ENCODE peak calls at places on chromosome X, in four cellular contexts. O is MM.1S; J is fibroblast of lung; D is CD8-positive, alpha-beta T cell. S is an unnamed sample.

GRCh38 chrX:120692319-120692718 is 62.5 kb upstream of the C1GALT1C1 start:
- DNase-seq in O (no peak), J (no peak), D (no peak), S (no peak)

GRCh38 chrX:38929966-38930421 is 128.7 kb downstream of the MID1IP1 start:
- DNase-seq in O (peak), J (peak), D (no peak), S (no peak)

GRCh38 chrX:4710618-4711433 is 997.4 kb upstream of the PRKX start:
- DNase-seq in O (no peak), J (no peak), D (no peak), S (no peak)

GRCh38 chrX:121562616-121563015 is 515.2 kb downstream of the GLUD2 start:
- DNase-seq in O (peak), J (no peak), D (no peak), S (no peak)

GRCh38 chrX:119266364-119266995 is 30.4 kb downstream of the PGRMC1 start:
- DNase-seq in O (peak), J (peak), D (peak), S (no peak)

GRCh38 chrX:110396777-110397176 is 38.1 kb downstream of the RTL9 start:
- DNase-seq in O (no peak), J (no peak), D (no peak), S (no peak)

GRCh38 chrX:139222511-139223200 is 307.9 kb upstream of the F9 start:
- DNase-seq in O (no peak), J (no peak), D (no peak), S (no peak)

GRCh38 chrX:115535844-115536243 is 25.1 kb upstream of the PLS3 start:
- DNase-seq in O (no peak), J (no peak), D (no peak), S (no peak)

GRCh38 chrX:15546745-15547144 is 46.1 kb downstream of the BMX start:
- DNase-seq in O (no peak), J (no peak), D (no peak), S (no peak)

GRCh38 chrX:99371976-99372595 is 1038.0 kb downstream of the PCDH19 start:
- DNase-seq in O (no peak), J (no peak), D (no peak), S (no peak)

GRCh38 chrX:9356846-9357245 is 108.0 kb upstream of the TBL1X start:
- DNase-seq in O (no peak), J (no peak), D (no peak), S (no peak)

GRCh38 chrX:153766098-153766817 is 2.2 kb downstream of the PLXNB3 start:
- DNase-seq in O (no peak), J (peak), D (peak), S (peak)

GRCh38 chrX:15564981-15565579 is 35.7 kb downstream of the ACE2 start:
- DNase-seq in O (peak), J (peak), D (no peak), S (no peak)

GRCh38 chrX:114999906-115000305 is 17.5 kb downstream of the IL13RA2 start:
- DNase-seq in O (no peak), J (no peak), D (no peak), S (no peak)

GRCh38 chrX:109187473-109188168 is 294.3 kb downstream of the GUCY2F start:
- DNase-seq in O (no peak), J (no peak), D (no peak), S (no peak)

GRCh38 chrX:118823263-118824172 is at the start of gene ZCCHC12:
- DNase-seq in O (peak), J (peak), D (no peak), S (peak)

GRCh38 chrX:103846395-103846794 is 14.3 kb upstream of the RAB9B start:
- DNase-seq in O (no peak), J (no peak), D (no peak), S (no peak)

GRCh38 chrX:103678199-103678993 is 8.1 kb downstream of the MORF4L2 start:
- DNase-seq in O (no peak), J (peak), D (no peak), S (no peak)

GRCh38 chrX:56733459-56734046 is 4.5 kb downstream of the NBDY start:
- DNase-seq in O (peak), J (peak), D (peak), S (no peak)

GRCh38 chrX:75045369-75045768 is 110.7 kb downstream of the ABCB7 start:
- DNase-seq in O (no peak), J (no peak), D (no peak), S (no peak)

GRCh38 chrX:1182211-1182610 is 30.2 kb downstream of the CRLF2 start:
- DNase-seq in O (no peak), J (no peak), D (no peak), S (no peak)

GRCh38 chrX:110851780-110852179 is 56.2 kb upstream of the CHRDL1 start:
- DNase-seq in O (peak), J (peak), D (no peak), S (no peak)

GRCh38 chrX:58025979-58026378 is 115.7 kb upstream of the ZXDA start:
- DNase-seq in O (peak), J (peak), D (peak), S (no peak)

GRCh38 chrX:37314526-37314925 is 34.6 kb upstream of the PRRG1 start:
- DNase-seq in O (no peak), J (peak), D (no peak), S (no peak)

GRCh38 chrX:80334583-80334982 is 85.7 kb upstream of the TENT5D start:
- DNase-seq in O (no peak), J (no peak), D (no peak), S (no peak)

GRCh38 chrX:22383988-22384387 is 111.3 kb downstream of the CBLL2 start:
- DNase-seq in O (no peak), J (no peak), D (no peak), S (no peak)

GRCh38 chrX:104105863-104106262 is 6.5 kb upstream of the ZCCHC18 start:
- DNase-seq in O (no peak), J (no peak), D (no peak), S (no peak)

GRCh38 chrX:100642296-100642695 is 1.7 kb upstream of the SRPX2 start:
- DNase-seq in O (no peak), J (no peak), D (no peak), S (no peak)

GRCh38 chrX:96843566-96843965 is 40.1 kb upstream of the RPA4 start:
- DNase-seq in O (no peak), J (no peak), D (no peak), S (no peak)

GRCh38 chrX:128769511-128769910 is 717.3 kb upstream of the ACTRT1 start:
- DNase-seq in O (no peak), J (no peak), D (no peak), S (no peak)

GRCh38 chrX:101357166-101357795 is 8.7 kb upstream of the TIMM8A start:
- DNase-seq in O (peak), J (peak), D (no peak), S (no peak)

GRCh38 chrX:42119076-42119475 is 195.7 kb upstream of the CASK start:
- DNase-seq in O (no peak), J (peak), D (no peak), S (no peak)

GRCh38 chrX:155888139-155888538 is 7.0 kb downstream of the VAMP7 start:
- DNase-seq in O (no peak), J (peak), D (no peak), S (no peak)

DNA sequence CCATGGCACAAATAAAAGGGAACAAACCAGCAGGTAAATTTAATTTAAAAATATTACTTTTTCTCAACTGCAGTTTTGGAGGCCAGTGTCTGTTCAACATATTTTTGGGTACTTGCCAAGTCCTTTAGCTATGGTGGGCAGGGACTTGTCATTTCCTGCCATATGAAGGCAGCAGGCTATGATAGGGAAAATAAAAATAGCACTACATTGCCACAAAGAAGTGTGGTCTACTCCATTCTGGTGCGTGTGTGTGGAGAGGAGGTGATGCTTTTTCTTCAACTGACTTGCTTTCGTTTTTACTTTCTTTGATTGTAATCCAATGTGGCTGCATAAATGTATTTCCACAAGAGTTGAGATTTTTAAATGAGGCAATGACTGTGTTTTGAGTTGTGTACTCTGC is 17.2 kb downstream of the GPR174 start:
- DNase-seq in O (peak), J (no peak), D (peak), S (no peak)
- H3K27ac ChIP-seq in O (peak), J (no peak), D (peak), S (no peak)

GRCh38 chrX:12988797-12989196 is 13.9 kb downstream of the TMSB4X start:
- DNase-seq in O (no peak), J (peak), D (no peak), S (no peak)
- H3K27ac ChIP-seq in O (no peak), J (no peak), D (no peak), S (no peak)

GRCh38 chrX:53230116-53230515 is 5.1 kb upstream of the KDM5C start:
- DNase-seq in O (no peak), J (no peak), D (no peak), S (no peak)

GRCh38 chrX:53224860-53225797 is at the start of gene KDM5C:
- DNase-seq in O (peak), J (peak), D (peak), S (peak)

GRCh38 chrX:53223068-53223693 is 1.8 kb downstream of the KDM5C start:
- DNase-seq in O (no peak), J (peak), D (no peak), S (no peak)

GRCh38 chrX:53227224-53227765 is 2.3 kb upstream of the KDM5C start:
- DNase-seq in O (no peak), J (no peak), D (no peak), S (no peak)

DNA sequence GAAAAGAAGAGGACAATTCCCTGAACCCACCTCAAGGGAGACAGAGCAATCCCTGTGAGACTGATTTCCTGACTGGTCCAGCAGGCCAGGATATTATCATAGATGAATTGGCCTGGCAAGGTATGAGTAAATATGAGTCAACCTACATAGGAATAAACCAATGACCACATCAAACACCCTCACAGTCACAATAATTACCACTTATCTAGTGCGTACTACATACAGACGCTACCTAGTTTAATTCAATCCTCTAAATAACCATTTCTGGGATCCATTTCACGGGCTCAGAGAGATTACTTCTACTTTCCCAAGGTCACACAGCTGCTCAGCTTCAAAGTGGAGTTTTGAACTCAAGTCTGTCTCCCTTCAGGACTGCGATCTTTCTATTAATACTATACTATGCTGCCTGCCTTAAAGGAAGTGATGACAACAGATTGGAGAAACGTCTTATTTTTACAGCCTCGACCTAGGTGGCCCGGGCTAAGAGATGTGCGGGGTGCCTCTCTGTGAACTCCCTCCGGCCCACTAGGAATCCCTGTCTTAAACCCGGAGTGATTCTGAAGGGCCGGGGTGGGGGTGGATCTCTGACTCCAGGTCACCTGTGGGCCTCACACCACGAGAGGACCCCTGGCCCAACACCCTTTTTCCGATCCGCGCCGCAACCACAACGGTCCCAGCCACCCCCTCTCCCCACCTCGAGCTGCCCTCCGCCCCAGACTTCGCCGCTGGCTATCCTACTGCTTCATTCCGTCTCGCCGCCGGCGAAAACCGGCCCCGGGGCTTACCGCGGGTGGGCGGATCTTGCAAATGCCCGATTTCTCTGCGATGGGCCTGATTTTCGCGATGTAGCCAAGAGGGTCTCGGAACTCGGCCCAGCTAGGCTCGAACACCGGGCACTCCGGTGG is 800 bp downstream of the KDM5C start:
- DNase-seq in O (no peak), J (peak), D (no peak), S (no peak)
- H3K27ac ChIP-seq in O (peak), J (peak), D (peak), S (peak)

DNA sequence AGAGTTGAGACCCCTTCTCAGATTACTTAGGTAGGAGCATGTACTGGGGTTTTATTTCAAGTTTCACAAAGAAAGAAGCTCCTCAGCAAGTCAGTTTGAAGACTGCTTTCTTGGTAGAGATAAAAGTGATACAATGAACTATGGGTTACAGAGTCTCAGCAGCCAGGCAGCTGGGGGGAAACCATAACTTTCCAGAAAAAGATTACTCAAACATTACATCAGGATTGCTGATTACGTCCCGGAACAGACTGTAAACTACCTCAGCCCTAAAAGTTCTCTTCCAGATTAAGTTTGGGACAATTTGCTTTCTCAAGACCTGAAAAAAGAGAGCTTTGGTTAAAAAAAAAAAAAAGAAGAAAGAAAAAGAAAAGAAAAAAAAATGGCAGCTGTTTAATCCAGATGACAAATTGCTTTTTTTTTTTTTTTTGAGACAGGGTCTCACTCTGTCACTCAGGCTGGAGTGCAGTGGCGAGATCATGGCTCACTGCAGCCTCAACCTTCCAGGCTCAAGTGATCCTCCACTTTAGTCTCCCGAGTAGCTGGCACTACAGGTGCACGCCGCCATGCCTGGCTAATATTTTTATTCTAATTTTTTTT is 16.6 kb downstream of the SAT1 start:
- DNase-seq in O (no peak), J (peak), D (no peak), S (no peak)
- H3K27ac ChIP-seq in O (no peak), J (no peak), D (no peak), S (no peak)

GRCh38 chrX:19747672-19748610 is 139.5 kb downstream of the SH3KBP1 start:
- DNase-seq in O (no peak), J (no peak), D (peak), S (no peak)
- H3K27ac ChIP-seq in O (no peak), J (no peak), D (peak), S (no peak)

DNA sequence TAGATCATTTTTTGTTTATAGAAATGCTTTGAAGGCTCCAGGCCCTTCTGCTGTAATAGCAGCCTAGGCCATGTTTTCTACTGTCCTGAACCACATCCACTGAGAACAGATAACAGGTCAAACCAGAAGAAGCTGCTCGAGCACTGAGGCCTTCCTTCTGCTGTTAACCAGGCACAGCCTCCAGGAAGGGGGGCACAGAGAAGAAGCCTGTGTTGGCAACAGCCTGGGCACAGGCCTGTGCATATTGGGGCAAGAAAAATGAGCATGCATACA is 37.4 kb upstream of the PDK3 start:
- DNase-seq in O (no peak), J (no peak), D (no peak), S (no peak)
- H3K27ac ChIP-seq in O (no peak), J (no peak), D (no peak), S (no peak)

GRCh38 chrX:35289952-35290351 is 347.4 kb downstream of the FAM47B start:
- DNase-seq in O (no peak), J (peak), D (no peak), S (no peak)
- H3K27ac ChIP-seq in O (no peak), J (no peak), D (no peak), S (no peak)

S was measured in substantia nigra.